ENCODE peak calls at places on chromosomes 12 and 14, in five cellular contexts. G is stomach, W is GM04503, E is fibroblast of lung, X is posterior vena cava. M is an unnamed sample.

GRCh38 chr14:54686219-54686870 is 119.4 kb downstream of the SAMD4A start:
- DNase-seq in E (peak), G (no peak), X (no peak), W (peak), M (peak)

GRCh38 chr14:105491366-105492006 is 440 bp downstream of the TEDC1 start:
- DNase-seq in E (peak), W (no peak), G (peak), X (peak), M (peak)

GRCh38 chr12:563250-563781 is 99.9 kb downstream of the NINJ2 start:
- DNase-seq in X (no peak), W (no peak), E (peak), G (no peak), M (no peak)

GRCh38 chr12:64663019-64663418 is 52.7 kb downstream of the RASSF3 start:
- DNase-seq in W (no peak), G (no peak), E (no peak), X (no peak), M (no peak)

GRCh38 chr14:30915596-30915995 is 41.2 kb downstream of the COCH start:
- DNase-seq in W (no peak), G (no peak), X (no peak), E (no peak), M (no peak)

GRCh38 chr12:39116877-39117276 is 211.5 kb upstream of the CPNE8 start:
- DNase-seq in G (no peak), X (no peak), W (no peak), E (no peak), M (no peak)

GRCh38 chr12:132287391-132288238 is 41.8 kb downstream of the GALNT9 start:
- DNase-seq in G (no peak), E (no peak), W (no peak), X (no peak), M (no peak)

GRCh38 chr12:71981149-71981548 is 42.5 kb downstream of the TPH2 start:
- DNase-seq in W (no peak), G (no peak), X (no peak), E (peak), M (no peak)

GRCh38 chr12:15928345-15928744 is 17.2 kb downstream of the DERA start:
- DNase-seq in E (peak), X (no peak), G (no peak), W (peak), M (peak)

GRCh38 chr12:120822832-120823503 is 81.2 kb downstream of the SPPL3 start:
- DNase-seq in W (no peak), E (no peak), X (no peak), G (no peak), M (no peak)

GRCh38 chr12:6235499-6235898 is 35.3 kb downstream of the CD9 start:
- DNase-seq in X (peak), G (peak), E (no peak), W (no peak), M (no peak)

M was measured in H4.